ENCODE peak calls at places on chromosomes 6 and 20, in four cellular contexts. B is brain microvascular endothelial cell, T is transverse colon, Z is lower lobe of right lung. N is an unnamed sample.

GRCh38 chr6:131460603-131460995 is 112.4 kb upstream of the ARG1 start:
- DNase-seq in B (no peak), Z (no peak), T (no peak), N (no peak)

GRCh38 chr6:111777357-111777756 is 95.9 kb downstream of the FYN start:
- DNase-seq in B (no peak), T (no peak), Z (no peak), N (no peak)

GRCh38 chr20:58649288-58650180 is 1.5 kb upstream of the STX16 start:
- DNase-seq in T (peak), Z (peak), B (no peak), N (peak)

GRCh38 chr6:142761756-142762155 is 183.2 kb downstream of the HIVEP2 start:
- DNase-seq in Z (no peak), B (no peak), T (no peak), N (no peak)

GRCh38 chr20:49768204-49769124 is 44.2 kb upstream of the SLC9A8 start:
- DNase-seq in T (peak), B (peak), Z (peak), N (peak)

GRCh38 chr6:4253604-4254211 is 118.3 kb upstream of the ECI2 start:
- DNase-seq in B (peak), T (no peak), Z (no peak), N (peak)

GRCh38 chr6:64023693-64024092 is 388.1 kb downstream of the PHF3 start:
- DNase-seq in T (no peak), B (no peak), Z (no peak), N (no peak)

GRCh38 chr6:27605401-27606342 is 132.8 kb upstream of the ZNF184 start:
- DNase-seq in Z (no peak), T (no peak), B (peak), N (no peak)

GRCh38 chr6:91926361-91926760 is 1339.5 kb upstream of the MAP3K7 start:
- DNase-seq in T (no peak), Z (no peak), B (no peak), N (no peak)

GRCh38 chr6:30091577-30092381 is 16.2 kb upstream of the RNF39 start:
- DNase-seq in T (peak), Z (peak), B (no peak), N (no peak)

GRCh38 chr6:113328886-113329381 is 528.2 kb upstream of the MARCKS start:
- DNase-seq in T (no peak), Z (no peak), B (no peak), N (peak)

GRCh38 chr6:34090935-34091334 is 55.0 kb downstream of the GRM4 start:
- DNase-seq in Z (no peak), T (no peak), B (no peak), N (no peak)

GRCh38 chr6:139290787-139291294 is 957 bp downstream of the TXLNB start:
- DNase-seq in B (peak), T (peak), Z (no peak), N (peak)

GRCh38 chr6:37785002-37785687 is 34.4 kb upstream of the ZFAND3 start:
- DNase-seq in B (no peak), T (no peak), Z (no peak), N (no peak)

GRCh38 chr6:155078331-155078745 is 83.2 kb downstream of the TIAM2 start:
- DNase-seq in T (no peak), Z (no peak), B (no peak), N (no peak)

GRCh38 chr6:155080876-155081845 is 86.0 kb downstream of the TIAM2 start:
- DNase-seq in T (no peak), Z (no peak), B (no peak), N (no peak)

GRCh38 chr6:155077331-155077730 is 82.2 kb downstream of the TIAM2 start:
- DNase-seq in B (no peak), T (no peak), Z (no peak), N (no peak)

GRCh38 chr6:155077784-155078183 is 82.7 kb downstream of the TIAM2 start:
- DNase-seq in T (no peak), B (no peak), Z (no peak), N (peak)

DNA sequence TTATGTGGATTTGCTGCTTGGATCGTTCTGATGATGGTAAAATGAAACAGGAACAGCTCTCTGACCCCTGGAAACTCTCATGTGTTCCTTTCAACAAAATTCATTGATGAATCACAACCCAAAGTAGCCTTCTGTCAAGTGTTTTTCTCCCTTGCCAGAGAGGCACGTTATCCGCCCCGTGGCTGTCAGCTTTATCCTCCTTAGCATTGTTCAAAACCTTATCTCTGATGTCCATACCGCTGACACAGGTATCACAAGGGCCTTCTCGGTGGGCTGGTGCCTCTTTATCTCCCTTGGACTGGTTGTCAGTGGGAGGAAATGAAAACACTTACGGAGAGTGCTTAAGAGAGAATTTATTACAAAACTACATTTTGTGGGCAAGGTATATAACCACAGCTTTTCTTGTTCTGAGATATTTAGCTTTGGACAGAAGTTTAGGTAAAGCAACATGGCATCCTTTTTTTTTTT is 84.9 kb downstream of the TIAM2 start:
- DNase-seq in B (no peak), T (no peak), Z (no peak), N (no peak)
- H3K4me3 ChIP-seq in B (no peak), T (no peak), Z (no peak), N (no peak)

GRCh38 chr6:45432944-45433343 is 55.2 kb upstream of the SUPT3H start:
- DNase-seq in B (no peak), Z (no peak), T (no peak), N (no peak)

GRCh38 chr6:45436544-45437440 is 59.1 kb upstream of the SUPT3H start:
- DNase-seq in Z (no peak), T (no peak), B (peak), N (no peak)

GRCh38 chr6:45433533-45434400 is 56.0 kb upstream of the SUPT3H start:
- DNase-seq in T (no peak), Z (no peak), B (no peak), N (no peak)

GRCh38 chr6:45431314-45432058 is 53.8 kb upstream of the SUPT3H start:
- DNase-seq in T (no peak), Z (no peak), B (no peak), N (no peak)

GRCh38 chr6:45434401-45434741 is 56.6 kb upstream of the SUPT3H start:
- DNase-seq in B (no peak), T (no peak), Z (no peak), N (no peak)
- H3K27ac ChIP-seq in B (no peak), T (no peak), Z (no peak), N (no peak)

DNA sequence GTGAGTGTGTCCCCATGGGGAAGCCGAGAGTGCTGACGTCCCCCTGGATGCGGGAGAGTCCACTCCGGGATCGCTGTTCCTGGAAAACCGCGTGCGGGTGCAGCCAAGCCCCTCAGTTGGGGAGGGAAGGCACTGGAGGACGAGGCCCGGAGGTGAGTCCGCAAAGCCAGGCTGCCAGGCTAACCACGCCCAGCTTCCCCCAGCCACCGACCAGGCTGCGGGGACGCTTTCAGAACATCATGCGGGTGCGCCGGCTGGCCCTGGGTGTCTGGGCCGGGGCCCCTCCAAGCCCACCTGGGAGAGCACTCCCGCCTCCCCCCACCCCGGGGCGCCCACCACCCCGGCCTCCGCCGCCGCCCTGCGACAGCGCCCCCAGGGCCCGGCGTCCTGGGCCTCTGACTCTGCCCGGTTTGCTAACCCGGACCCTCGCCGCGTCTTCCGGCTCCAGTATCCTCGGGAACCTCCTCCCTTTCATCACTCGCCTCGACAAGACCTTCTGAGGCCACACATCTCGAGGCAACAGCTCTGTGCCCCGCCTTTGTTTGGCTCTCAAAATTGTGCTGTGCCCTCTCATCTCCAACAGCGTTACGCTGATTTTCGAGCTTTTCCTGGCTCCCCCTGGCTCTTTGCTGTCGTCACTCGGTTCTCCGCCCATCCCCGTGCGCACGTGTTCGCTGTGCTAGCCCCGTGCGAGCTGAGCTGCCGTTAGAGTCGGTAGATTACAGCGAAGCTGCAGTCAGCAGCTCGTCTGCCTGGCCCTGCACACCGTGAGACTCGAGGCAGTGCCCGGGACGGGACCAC is 47.1 kb upstream of the ENTPD6 start:
- DNase-seq in Z (peak), B (peak), T (peak), N (peak)
- H3K4me3 ChIP-seq in Z (peak), B (peak), T (peak), N (no peak)

DNA sequence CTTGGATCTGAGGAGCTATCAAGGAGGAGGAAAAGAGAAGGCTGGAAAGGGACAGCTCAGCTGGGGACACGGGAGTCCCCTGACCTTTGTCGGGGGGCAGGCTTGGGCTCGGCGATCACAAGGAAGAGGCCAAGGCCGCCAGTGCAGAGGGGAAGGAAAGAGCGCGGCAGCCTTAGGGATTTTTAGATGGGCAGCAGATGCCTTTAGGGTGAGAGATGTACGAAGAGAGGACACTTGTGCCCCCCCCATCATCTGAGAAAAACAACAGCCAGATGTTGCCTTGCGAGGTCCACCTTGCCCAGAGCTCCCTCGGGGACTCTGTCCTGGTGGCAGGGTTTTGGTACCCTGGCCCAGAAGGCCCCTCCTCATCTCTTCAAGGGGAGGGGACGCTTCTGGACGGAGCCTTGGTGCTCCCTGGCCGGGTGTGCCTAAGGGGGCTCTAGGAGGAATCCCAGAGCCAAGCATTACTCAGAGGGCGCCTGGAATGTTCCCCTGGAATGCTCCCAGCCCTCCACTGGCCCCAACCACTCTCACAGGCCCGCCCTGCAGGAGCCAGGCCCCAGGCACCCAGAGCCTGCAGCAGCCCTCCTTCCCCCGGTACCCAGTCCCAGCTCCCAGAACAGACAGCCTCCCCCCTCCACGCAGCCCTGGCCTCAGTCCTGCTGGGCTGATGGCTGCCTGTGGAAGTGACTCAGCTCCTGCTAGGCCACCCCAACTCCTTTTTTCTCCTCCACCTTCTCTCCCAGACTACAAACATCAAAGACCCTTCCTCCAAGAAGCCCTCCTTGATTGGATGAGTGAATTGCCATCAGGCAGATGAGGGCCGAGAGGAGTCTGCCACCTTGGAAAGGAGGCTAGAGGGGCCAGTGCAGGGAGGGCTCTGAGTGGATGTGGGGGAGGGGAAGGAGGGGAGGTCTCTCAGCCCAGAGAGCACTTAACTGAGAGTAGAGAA is 1.8 kb downstream of the ADAM33 start:
- DNase-seq in Z (no peak), T (peak), B (peak), N (peak)
- H3K27ac ChIP-seq in Z (peak), T (peak), B (no peak), N (peak)

DNA sequence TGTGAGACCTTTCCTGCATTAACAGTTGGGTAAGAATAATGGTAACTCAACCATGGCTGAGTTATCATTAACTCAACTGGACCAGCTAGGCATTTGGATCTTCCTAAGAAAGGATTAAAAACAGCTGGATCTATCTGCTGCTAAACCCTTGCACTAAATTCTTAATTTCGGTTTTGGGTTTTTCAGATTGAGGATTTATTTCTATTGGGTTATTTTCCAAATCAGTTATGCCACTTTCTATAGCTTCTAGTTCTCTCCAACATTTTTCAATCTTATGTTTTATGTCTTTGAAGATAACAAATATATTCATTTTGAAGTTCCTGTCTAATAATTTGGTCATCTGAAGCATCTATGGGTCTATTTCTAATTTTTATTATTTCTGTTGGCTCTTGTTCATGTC is 92.5 kb downstream of the KIF13A start:
- DNase-seq in Z (no peak), B (no peak), T (no peak), N (no peak)
- H3K4me3 ChIP-seq in Z (no peak), B (no peak), T (no peak), N (no peak)